ENCODE peak calls at places on chromosomes 13 and 19, in seven cellular contexts. Z, U, B, X, D, A and F are unnamed samples.

GRCh38 chr13:33676700-33677048 is 141.3 kb upstream of the RFC3 start:
- DNase-seq in Z (peak), U (peak), B (no peak), X (no peak), D (peak), A (no peak), F (peak)

GRCh38 chr13:79246575-79246949 is 159.5 kb downstream of the RBM26 start:
- DNase-seq in Z (no peak), U (no peak), B (no peak), X (no peak), D (no peak), A (no peak), F (no peak)

GRCh38 chr19:39671739-39672363 is 16.1 kb downstream of the LGALS16 start:
- DNase-seq in Z (peak), U (peak), B (peak), X (peak), D (no peak), A (peak), F (peak)

GRCh38 chr13:43686557-43686956 is 100.2 kb downstream of the ENOX1 start:
- DNase-seq in Z (peak), U (no peak), B (peak), X (no peak), D (no peak), A (no peak), F (no peak)

GRCh38 chr13:61383101-61383500 is 32.5 kb downstream of the PCDH20 start:
- DNase-seq in Z (peak), U (no peak), B (no peak), X (no peak), D (no peak), A (no peak), F (no peak)

GRCh38 chr13:108269601-108270328 is at the start of gene TNFSF13B:
- DNase-seq in Z (peak), U (no peak), B (no peak), X (no peak), D (peak), A (peak), F (peak)

GRCh38 chr13:104779311-104779710 is 1713.1 kb upstream of the SLC10A2 start:
- DNase-seq in Z (peak), U (peak), B (peak), X (peak), D (no peak), A (no peak), F (no peak)

GRCh38 chr19:51521796-51522195 is 9.7 kb downstream of the SIGLEC6 start:
- DNase-seq in Z (no peak), U (no peak), B (no peak), X (no peak), D (no peak), A (no peak), F (no peak)

GRCh38 chr13:100921139-100921538 is 246.5 kb upstream of the TMTC4 start:
- DNase-seq in Z (no peak), U (no peak), B (no peak), X (no peak), D (no peak), A (no peak), F (no peak)

GRCh38 chr13:26604784-26605183 is 47.3 kb downstream of the WASF3 start:
- DNase-seq in Z (no peak), U (no peak), B (no peak), X (no peak), D (peak), A (no peak), F (no peak)

GRCh38 chr13:49679244-49679643 is 12.0 kb downstream of the EBPL start:
- DNase-seq in Z (peak), U (no peak), B (no peak), X (no peak), D (no peak), A (no peak), F (no peak)

GRCh38 chr19:15331419-15332310 is 674 bp downstream of the BRD4 start:
- DNase-seq in Z (peak), U (peak), B (no peak), X (peak), D (no peak), A (peak), F (peak)

GRCh38 chr19:18831524-18832330 is at the start of gene UPF1:
- DNase-seq in Z (peak), U (peak), B (peak), X (peak), D (peak), A (peak), F (peak)

GRCh38 chr13:71477735-71478134 is 389.3 kb downstream of the DACH1 start:
- DNase-seq in Z (no peak), U (no peak), B (no peak), X (no peak), D (no peak), A (no peak), F (no peak)

GRCh38 chr19:23002690-23003422 is at the start of gene ZNF728:
- DNase-seq in Z (peak), U (no peak), B (no peak), X (no peak), D (peak), A (no peak), F (no peak)

GRCh38 chr19:16325161-16325527 is 518 bp downstream of the KLF2 start:
- DNase-seq in Z (no peak), U (no peak), B (no peak), X (peak), D (no peak), A (peak), F (peak)

GRCh38 chr19:41939861-41940442 is 11.7 kb upstream of the ERFL start:
- DNase-seq in Z (no peak), U (peak), B (no peak), X (no peak), D (no peak), A (peak), F (no peak)